ENCODE peak calls at places on chromosome 4, in ten cellular contexts. W is right lobe of liver, D is mucosa of descending colon, O is sigmoid colon, Y is fibroblast of lung, R is brain microvascular endothelial cell, S is mammary epithelial cell, L is psoas muscle, H is HFF-Myc, E is endodermal cell. B is an unnamed sample.
A peak's percentile ranks its signal among the peaks of the same experiment; 100 is the strongest.

GRCh38 chr4:102836596-102836995 is 9.2 kb upstream of the UBE2D3 start:
- DNase-seq in O (no peak), Y (no peak), H (no peak), E (no peak), W (no peak), D (no peak), R (no peak), L (no peak), S (peak; percentile 41), B (no peak)

GRCh38 chr4:19678763-19679162 is 572.9 kb upstream of the SLIT2 start:
- DNase-seq in D (no peak), W (no peak), S (peak; percentile 74), Y (peak; percentile 42), O (no peak), R (peak; percentile 49), H (no peak), L (no peak), E (no peak), B (peak; percentile 37)

GRCh38 chr4:128347930-128348660 is 60.5 kb upstream of the PGRMC2 start:
- DNase-seq in W (no peak), L (no peak), R (peak; percentile 42), H (no peak), S (no peak), Y (peak; percentile 26), O (no peak), D (no peak), E (no peak), B (no peak)

GRCh38 chr4:174119051-174119450 is 164.4 kb downstream of the FBXO8 start:
- DNase-seq in L (no peak), Y (peak; percentile 82), D (no peak), R (peak; percentile 24), E (no peak), S (peak; percentile 18), O (no peak), W (no peak), H (peak; percentile 17), B (peak; percentile 29)

GRCh38 chr4:8592366-8593267 is at the start of gene CPZ:
- DNase-seq in H (no peak), R (peak; percentile 32), L (no peak), S (no peak), Y (peak; percentile 11), O (no peak), W (no peak), E (peak; percentile 92), D (no peak), B (no peak)

GRCh38 chr4:16269742-16270522 is 43.7 kb upstream of the TAPT1 start:
- DNase-seq in L (peak; percentile 30), D (no peak), O (no peak), H (peak; percentile 37), W (no peak), S (peak; percentile 95), R (peak; percentile 93), E (no peak), Y (peak; percentile 36), B (peak; percentile 97)

GRCh38 chr4:25031077-25031606 is 396 bp upstream of the LGI2 start:
- DNase-seq in E (peak; percentile 82), S (no peak), R (no peak), W (peak; percentile 22), D (no peak), O (peak; percentile 68), H (no peak), L (no peak), Y (peak; percentile 10), B (no peak)

GRCh38 chr4:7964890-7965662 is 25.4 kb upstream of the AFAP1 start:
- DNase-seq in D (no peak), Y (peak; percentile 81), L (peak; percentile 50), O (peak; percentile 83), S (peak; percentile 36), H (no peak), E (peak; percentile 68), W (peak; percentile 38), R (no peak), B (no peak)

GRCh38 chr4:35151816-35152572 is 1092.3 kb downstream of the ARAP2 start:
- DNase-seq in W (no peak), O (no peak), S (no peak), E (peak; percentile 86), H (peak; percentile 3), D (no peak), R (no peak), Y (no peak), L (no peak), B (no peak)

GRCh38 chr4:110639207-110640092 is 16.6 kb upstream of the PITX2 start:
- DNase-seq in D (no peak), L (no peak), W (no peak), E (peak; percentile 80), R (no peak), S (no peak), H (no peak), Y (no peak), O (no peak), B (no peak)
- H3K4me3 ChIP-seq in D (no peak overlapping the region), L (no peak overlapping the region), W (no peak overlapping the region), E (peak overlapping the region; percentile 79), R (no peak overlapping the region), S (no peak overlapping the region), H (no peak overlapping the region), Y (no peak overlapping the region), O (no peak overlapping the region), B (no peak overlapping the region)

GRCh38 chr4:141416677-141417363 is 196.1 kb downstream of the ZNF330 start:
- DNase-seq in E (no peak), H (no peak), S (no peak), O (no peak), R (no peak), L (no peak), Y (peak; percentile 49), D (no peak), W (no peak), B (no peak)
- TF ChIP-seq CTCF in E (no peak), H (no peak), S (no peak), O (no peak), R (no peak), L (no peak), Y (no peak), D (no peak), W (no peak), B (no peak)

GRCh38 chr4:116880625-116881024 is 204.8 kb downstream of the TRAM1L1 start:
- DNase-seq in W (no peak), O (no peak), L (no peak), E (no peak), Y (no peak), S (no peak), H (no peak), R (no peak), D (no peak), B (no peak)

GRCh38 chr4:116881077-116881476 is 204.3 kb downstream of the TRAM1L1 start:
- DNase-seq in S (no peak), D (no peak), E (no peak), L (no peak), Y (no peak), W (no peak), O (no peak), H (no peak), R (no peak), B (no peak)

GRCh38 chr4:116877069-116877468 is 208.3 kb downstream of the TRAM1L1 start:
- DNase-seq in D (no peak), Y (no peak), H (no peak), R (no peak), L (no peak), O (no peak), E (no peak), S (no peak), W (no peak), B (no peak)

GRCh38 chr4:116882503-116882902 is 202.9 kb downstream of the TRAM1L1 start:
- DNase-seq in R (no peak), O (no peak), L (no peak), S (no peak), W (no peak), Y (no peak), D (no peak), H (no peak), E (no peak), B (no peak)

GRCh38 chr4:116878280-116878679 is 207.1 kb downstream of the TRAM1L1 start:
- DNase-seq in O (no peak), S (no peak), R (no peak), D (no peak), W (no peak), Y (no peak), L (no peak), H (no peak), E (no peak), B (no peak)
- H3K4me3 ChIP-seq in O (no peak overlapping the region), S (no peak overlapping the region), R (no peak overlapping the region), D (no peak overlapping the region), W (no peak overlapping the region), Y (no peak overlapping the region), L (no peak overlapping the region), H (no peak overlapping the region), E (no peak overlapping the region), B (no peak overlapping the region)

GRCh38 chr4:98659106-98659592 is 738 bp upstream of the TSPAN5 start:
- DNase-seq in D (peak; percentile 9), W (no peak), S (peak; percentile 35), Y (peak; percentile 59), L (no peak), O (no peak), E (no peak), H (no peak), R (no peak), B (no peak)
- TF ChIP-seq CTCF in D (no peak), W (no peak), S (no peak), Y (no peak), L (no peak), O (no peak), E (peak; percentile 27), H (peak; percentile 18), R (peak; percentile 44), B (no peak)

GRCh38 chr4:87677731-87678130 is 27.7 kb downstream of the DMP1 start:
- DNase-seq in H (no peak), Y (no peak), S (no peak), E (no peak), D (no peak), O (no peak), R (no peak), W (no peak), L (peak; percentile 32), B (no peak)
- H3K4me3 ChIP-seq in H (no peak overlapping the region), Y (no peak overlapping the region), S (no peak overlapping the region), E (no peak overlapping the region), D (no peak overlapping the region), O (no peak overlapping the region), R (no peak overlapping the region), W (no peak overlapping the region), L (no peak overlapping the region), B (no peak overlapping the region)

DNA sequence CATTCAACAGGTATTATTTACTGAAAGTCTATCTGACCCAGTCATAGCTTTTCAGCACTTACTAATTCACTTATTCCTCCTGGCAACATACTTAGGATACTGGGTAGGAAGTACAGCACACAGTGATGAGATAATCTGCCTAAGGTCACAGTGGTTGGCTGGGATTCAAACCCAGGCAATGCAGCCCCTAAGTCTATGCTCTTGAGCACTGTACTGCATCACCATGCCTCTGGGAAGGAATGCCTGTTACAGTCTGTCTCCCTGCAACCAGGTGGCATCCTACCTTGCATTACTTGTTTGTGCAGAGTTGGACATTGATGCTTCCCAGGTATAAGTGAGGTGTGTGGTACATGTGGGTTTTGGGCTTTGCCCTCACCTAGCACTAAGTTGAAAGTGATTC is 21.5 kb upstream of the LRAT start:
- DNase-seq in S (peak; percentile 81), L (no peak), H (no peak), D (no peak), O (no peak), R (no peak), W (no peak), E (no peak), Y (no peak), B (no peak)
- TF ChIP-seq CTCF in S (peak; percentile 42), L (no peak), H (no peak), D (no peak), O (no peak), R (no peak), W (no peak), E (no peak), Y (no peak), B (no peak)

GRCh38 chr4:186724861-186725419 is 1.3 kb upstream of the FAT1 start:
- DNase-seq in H (no peak), E (peak; percentile 69), Y (peak; percentile 46), W (no peak), D (peak; percentile 38), R (peak; percentile 36), O (no peak), L (no peak), S (peak; percentile 45), B (no peak)
- H3K4me3 ChIP-seq in H (peak overlapping the region; percentile 98), E (peak overlapping the region; percentile 97), Y (peak overlapping the region; percentile 94), W (peak overlapping the region; percentile 63), D (peak overlapping the region; percentile 71), R (peak overlapping the region; percentile 70), O (peak overlapping the region; percentile 88), L (peak overlapping the region; percentile 77), S (peak overlapping the region; percentile 99), B (peak overlapping the region; percentile 97)

B was measured in AG09309.